ENCODE peak calls at places on chromosomes 11 and 22, in five cellular contexts. R is HL-60, I is astrocyte of the cerebellum, E is AG04450, H is right lobe of liver. N is an unnamed sample.

GRCh38 chr11:1736447-1736992 is 13.9 kb downstream of the IFITM10 start:
- DNase-seq in H (no peak), E (no peak), I (no peak), R (no peak), N (no peak)

GRCh38 chr11:81165164-81165563 is 1568.5 kb downstream of the FAM181B start:
- DNase-seq in I (no peak), E (no peak), R (no peak), H (no peak), N (no peak)

GRCh38 chr22:24683671-24684070 is 80.7 kb downstream of the GGT1 start:
- DNase-seq in I (peak; percentile 60), R (no peak), H (no peak), E (peak; percentile 39), N (no peak)

GRCh38 chr22:32823024-32823730 is 21.7 kb downstream of the TIMP3 start:
- DNase-seq in H (no peak), R (peak; percentile 8), E (no peak), I (peak; percentile 19), N (no peak)

GRCh38 chr11:102582140-102582539 is 43.0 kb downstream of the MMP20 start:
- DNase-seq in I (no peak), H (no peak), E (no peak), R (no peak), N (no peak)

GRCh38 chr11:59668188-59668949 is 468 bp downstream of the PATL1 start:
- DNase-seq in I (no peak), R (no peak), E (no peak), H (peak; percentile 78), N (peak; percentile 79)

GRCh38 chr11:76903325-76903724 is 42.6 kb downstream of the ACER3 start:
- DNase-seq in E (no peak), R (no peak), I (no peak), H (no peak), N (no peak)

GRCh38 chr11:9002920-9003572 is 755 bp downstream of the NRIP3 start:
- DNase-seq in R (no peak), I (no peak), E (no peak), H (no peak), N (no peak)

GRCh38 chr11:77107950-77108349 is 5.3 kb downstream of the OMP start:
- DNase-seq in R (no peak), E (peak; percentile 52), H (no peak), I (peak; percentile 68), N (no peak)

GRCh38 chr11:13965337-13965736 is 2.8 kb downstream of the SPON1 start:
- DNase-seq in H (peak; percentile 63), R (no peak), I (no peak), E (no peak), N (no peak)
- TF ChIP-seq CTCF in H (peak; percentile 25), R (no peak), I (no peak), E (no peak), N (no peak)

GRCh38 chr11:69450857-69451220 is 30.6 kb upstream of the LINC01488 start:
- DNase-seq in E (no peak), R (no peak), I (no peak), H (peak; percentile 48), N (no peak)
- TF ChIP-seq CTCF in E (no peak), R (no peak), I (no peak), H (no peak), N (no peak)

GRCh38 chr11:65851811-65852507 is 6.0 kb downstream of the CFL1 start:
- DNase-seq in R (no peak), E (no peak), I (no peak), H (no peak), N (no peak)

GRCh38 chr11:65849771-65850216 is 8.2 kb downstream of the CFL1 start:
- DNase-seq in H (no peak), E (no peak), I (no peak), R (no peak), N (no peak)

GRCh38 chr11:65852508-65853248 is 5.3 kb downstream of the CFL1 start:
- DNase-seq in R (no peak), I (no peak), E (no peak), H (peak; percentile 55), N (no peak)

GRCh38 chr11:65850217-65851082 is 7.5 kb downstream of the CFL1 start:
- DNase-seq in E (no peak), H (no peak), I (no peak), R (no peak), N (no peak)

GRCh38 chr11:65851083-65851579 is 6.8 kb downstream of the CFL1 start:
- DNase-seq in H (no peak), I (no peak), E (no peak), R (no peak), N (no peak)
- TF ChIP-seq CTCF in H (peak; percentile 9), I (peak; percentile 49), E (peak; percentile 58), R (peak; percentile 72), N (peak; percentile 47)

GRCh38 chr22:34344702-34345101 is 424.4 kb upstream of the LARGE1 start:
- DNase-seq in R (no peak), H (no peak), I (no peak), E (no peak), N (no peak)
- TF ChIP-seq CTCF in R (no peak), H (no peak), I (no peak), E (no peak), N (no peak)

N was measured in CD14-positive monocyte.